ENCODE peak calls at places on chromosomes 3 and 15, in six cellular contexts. X is kidney; C is activated CD8-positive, alpha-beta T cell treated with anti-CD3 and anti-CD28 coated beads for 36 hours; K is activated CD4-positive, alpha-beta T cell treated with anti-CD3 and anti-CD28 coated beads, Interleukin-2, amount 50 U/mL, for 48 hours; P is HFFc6; Q is OCI-M1. B is an unnamed sample.
A peak's percentile ranks its signal among the peaks of the same experiment; 100 is the strongest.

GRCh38 chr15:98778263-98778959 is 130.1 kb downstream of the IGF1R start:
- DNase-seq in X (no peak), C (no peak), K (no peak), P (no peak), Q (no peak), B (no peak)

GRCh38 chr3:195892355-195893120 is 15.8 kb downstream of the TNK2 start:
- DNase-seq in X (peak; percentile 83), C (no peak), K (no peak), P (peak; percentile 56), Q (no peak), B (no peak)

GRCh38 chr15:55267401-55268053 is 22.1 kb downstream of the RAB27A start:
- DNase-seq in X (no peak), C (peak; percentile 87), K (peak; percentile 63), P (no peak), Q (no peak), B (no peak)

GRCh38 chr3:52880047-52880446 is 17.3 kb downstream of the STIMATE start:
- DNase-seq in X (no peak), C (no peak), K (no peak), P (no peak), Q (no peak), B (no peak)

GRCh38 chr15:89325039-89325803 is 9.4 kb downstream of the POLG start:
- DNase-seq in X (no peak), C (no peak), K (no peak), P (no peak), Q (no peak), B (no peak)

GRCh38 chr3:138072816-138073215 is 42.6 kb downstream of the DZIP1L start:
- DNase-seq in X (no peak), C (no peak), K (no peak), P (no peak), Q (no peak), B (no peak)

GRCh38 chr15:68578175-68578959 is 426 bp upstream of the CORO2B start:
- DNase-seq in X (peak; percentile 89), C (peak; percentile 28), K (peak; percentile 31), P (peak; percentile 59), Q (no peak), B (no peak)

GRCh38 chr3:183354325-183354831 is 74.0 kb downstream of the MCF2L2 start:
- DNase-seq in X (no peak), C (no peak), K (no peak), P (no peak), Q (peak; percentile 79), B (no peak)

GRCh38 chr3:25120666-25121065 is 307.4 kb upstream of the RARB start:
- DNase-seq in X (no peak), C (no peak), K (no peak), P (no peak), Q (no peak), B (no peak)

GRCh38 chr3:98108162-98108561 is 21.2 kb downstream of the OR5AC2 start:
- DNase-seq in X (no peak), C (no peak), K (no peak), P (no peak), Q (no peak), B (no peak)

GRCh38 chr15:31292391-31293020 is 34.1 kb upstream of the KLF13 start:
- DNase-seq in X (peak; percentile 9), C (no peak), K (no peak), P (no peak), Q (no peak), B (no peak)

GRCh38 chr3:169940486-169941181 is 26.0 kb upstream of the SEC62 start:
- DNase-seq in X (no peak), C (no peak), K (no peak), P (no peak), Q (peak; percentile 19), B (no peak)

GRCh38 chr3:4036046-4036445 is 236.8 kb downstream of the LRRN1 start:
- DNase-seq in X (no peak), C (no peak), K (no peak), P (no peak), Q (no peak), B (no peak)

GRCh38 chr3:186099178-186099577 is 9.7 kb downstream of the ETV5 start:
- DNase-seq in X (peak; percentile 84), C (no peak), K (no peak), P (peak; percentile 76), Q (peak; percentile 3), B (no peak)

GRCh38 chr15:65626856-65627255 is 5.1 kb downstream of the SLC24A1 start:
- DNase-seq in X (no peak), C (no peak), K (no peak), P (no peak), Q (no peak), B (no peak)

GRCh38 chr3:59043391-59043790 is 6.4 kb downstream of the CFAP20DC start:
- DNase-seq in X (no peak), C (no peak), K (no peak), P (no peak), Q (no peak), B (no peak)

GRCh38 chr3:143821862-143822261 is 26.4 kb downstream of the SLC9A9 start:
- DNase-seq in X (no peak), C (no peak), K (no peak), P (no peak), Q (no peak), B (no peak)

GRCh38 chr15:71295242-71296031 is 180.2 kb downstream of the THSD4 start:
- DNase-seq in X (no peak), C (no peak), K (no peak), P (peak; percentile 100), Q (no peak), B (peak; percentile 99)

GRCh38 chr15:75178171-75178937 is 23.3 kb upstream of the C15orf39 start:
- DNase-seq in X (peak; percentile 85), C (peak; percentile 12), K (no peak), P (no peak), Q (no peak), B (no peak)

GRCh38 chr3:36864180-36865053 is 80.4 kb downstream of the TRANK1 start:
- DNase-seq in X (no peak), C (peak; percentile 12), K (no peak), P (no peak), Q (no peak), B (no peak)

B was measured in GM04503.